ENCODE peak calls at places on chromosome 15, in four cellular contexts. K is HepG2, J is GM12878, G is K562. E is an unnamed sample. For H3K4me1, the result is how much of the 10 kb centered on the place peaks cover.

GRCh38 chr15:27017168-27017809 is 46.3 kb downstream of the GABRG3 start:
- DNase-seq in K (peak), G (peak), J (peak), E (peak)

GRCh38 chr15:69715205-69715604 is 262.6 kb downstream of the RPLP1 start:
- DNase-seq in J (no peak), K (no peak), G (no peak), E (no peak)

GRCh38 chr15:28079313-28079969 is 19.7 kb downstream of the OCA2 start:
- DNase-seq in G (no peak), K (no peak), J (no peak), E (no peak)

GRCh38 chr15:94387854-94388441 is 156.6 kb downstream of the MCTP2 start:
- DNase-seq in G (no peak), J (peak), K (no peak), E (no peak)

GRCh38 chr15:97993310-97993738 is 32.8 kb downstream of the ARRDC4 start:
- DNase-seq in J (no peak), K (no peak), G (peak), E (peak)

GRCh38 chr15:68277131-68277604 is 377 bp upstream of the FEM1B start:
- DNase-seq in J (no peak), K (no peak), G (no peak), E (no peak)

GRCh38 chr15:54082836-54083492 is 104.7 kb downstream of the UNC13C start:
- DNase-seq in J (no peak), G (peak), K (peak), E (peak)

GRCh38 chr15:31365655-31366127 is 39.1 kb downstream of the KLF13 start:
- DNase-seq in J (no peak), G (peak), K (no peak), E (no peak)

GRCh38 chr15:38193496-38193895 is 59.1 kb upstream of the SPRED1 start:
- DNase-seq in J (no peak), G (no peak), K (no peak), E (no peak)

GRCh38 chr15:29698030-29698701 is 124.1 kb downstream of the TJP1 start:
- DNase-seq in G (no peak), J (no peak), K (peak), E (peak)

GRCh38 chr15:60708684-60709083 is 229.7 kb upstream of the ICE2 start:
- DNase-seq in G (no peak), K (no peak), J (no peak), E (peak)

GRCh38 chr15:44028349-44028748 is 166.7 kb downstream of the FRMD5 start:
- DNase-seq in K (no peak), G (no peak), J (no peak), E (peak)

GRCh38 chr15:44956388-44956787 is at the start of gene TERB2:
- DNase-seq in J (no peak), K (no peak), G (peak), E (no peak)

GRCh38 chr15:26598704-26599103 is 174.2 kb downstream of the GABRB3 start:
- DNase-seq in G (no peak), J (no peak), K (no peak), E (no peak)

GRCh38 chr15:63597033-63597790 is at the start of gene FBXL22:
- DNase-seq in J (no peak), K (no peak), G (no peak), E (no peak)

GRCh38 chr15:22979699-22980188 is 424 bp downstream of the CYFIP1 start:
- DNase-seq in K (no peak), J (no peak), G (no peak), E (peak)

GRCh38 chr15:71945012-71945411 is 134.7 kb downstream of the NR2E3 start:
- DNase-seq in G (no peak), K (no peak), J (no peak), E (no peak)

GRCh38 chr15:77168211-77168610 is 97.3 kb upstream of the TSPAN3 start:
- DNase-seq in K (no peak), G (no peak), J (no peak), E (no peak)

GRCh38 chr15:73628976-73629854 is 4.0 kb downstream of the NPTN start:
- DNase-seq in G (no peak), K (peak), J (no peak), E (no peak)

GRCh38 chr15:25176991-25177954 is 222.5 kb downstream of the SNRPN start:
- DNase-seq in G (no peak), K (no peak), J (no peak), E (no peak)

GRCh38 chr15:45268135-45268534 is 16.1 kb downstream of the SLC28A2 start:
- DNase-seq in G (no peak), K (peak), J (no peak), E (no peak)

GRCh38 chr15:43423793-43424192 is 52.9 kb downstream of the TUBGCP4 start:
- DNase-seq in G (no peak), K (no peak), J (no peak), E (no peak)

GRCh38 chr15:76328962-76329361 is 7.6 kb upstream of the ISL2 start:
- DNase-seq in G (no peak), K (no peak), J (no peak), E (no peak)

GRCh38 chr15:71011503-71012155 is 103.6 kb upstream of the THSD4 start:
- DNase-seq in K (peak), J (no peak), G (peak), E (peak)

DNA sequence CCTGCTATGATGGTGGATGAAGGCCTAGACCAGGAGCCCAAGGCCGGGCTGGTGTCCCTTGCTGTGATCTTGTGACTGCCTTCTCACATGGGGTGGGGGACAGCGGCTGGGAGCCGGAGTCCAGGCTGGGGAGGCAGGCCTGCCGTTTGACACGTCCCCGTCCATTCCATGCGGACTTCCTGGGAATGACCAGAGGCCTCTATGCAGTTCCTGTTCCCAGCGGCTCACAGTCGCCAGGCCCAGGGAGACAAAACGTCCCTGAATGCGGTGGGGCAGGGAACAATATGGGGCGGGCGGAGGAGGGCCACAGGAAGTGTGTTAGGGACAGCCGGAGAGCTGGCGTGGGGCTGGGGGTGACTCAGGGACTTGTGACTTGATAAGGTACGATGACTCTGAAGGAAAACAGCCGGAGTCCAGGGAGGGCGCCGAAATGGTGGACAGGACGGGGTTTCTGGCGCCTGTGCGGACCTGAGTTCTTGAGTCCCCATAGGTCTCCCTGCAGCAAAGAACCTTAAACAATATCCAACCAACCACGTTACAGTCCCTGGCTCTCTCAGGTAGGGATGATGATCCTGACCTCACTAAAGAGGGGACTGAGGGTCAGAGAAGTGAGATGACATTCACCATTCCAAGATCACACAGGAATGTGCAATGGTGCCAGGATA is 40.5 kb upstream of the SMAD6 start:
- DNase-seq in G (peak), J (no peak), K (no peak), E (peak)
- TF ChIP-seq MYC in G (peak), J (no peak), K (no peak), E (no peak)

GRCh38 chr15:89808160-89808870 is 6.3 kb downstream of the ANPEP start:
- DNase-seq in J (no peak), K (no peak), G (no peak), E (no peak)

GRCh38 chr15:89809787-89810148 is 4.9 kb downstream of the ANPEP start:
- DNase-seq in J (no peak), K (no peak), G (no peak), E (no peak)

GRCh38 chr15:89810837-89811236 is 3.8 kb downstream of the ANPEP start:
- DNase-seq in J (no peak), G (no peak), K (no peak), E (no peak)

GRCh38 chr15:89807689-89808088 is 7.0 kb downstream of the ANPEP start:
- DNase-seq in K (no peak), J (no peak), G (no peak), E (no peak)

GRCh38 chr15:89809093-89809786 is 5.4 kb downstream of the ANPEP start:
- DNase-seq in G (no peak), K (peak), J (no peak), E (peak)
- H2AFZ ChIP-seq in G (no peak), K (no peak), J (no peak), E (no peak)

GRCh38 chr15:39195988-39196486 is 384.8 kb upstream of the THBS1 start:
- DNase-seq in G (no peak), J (no peak), K (no peak), E (peak)
- H3K4me1 ChIP-seq in G (under half), J (under half), K (under half), E (under half)

DNA sequence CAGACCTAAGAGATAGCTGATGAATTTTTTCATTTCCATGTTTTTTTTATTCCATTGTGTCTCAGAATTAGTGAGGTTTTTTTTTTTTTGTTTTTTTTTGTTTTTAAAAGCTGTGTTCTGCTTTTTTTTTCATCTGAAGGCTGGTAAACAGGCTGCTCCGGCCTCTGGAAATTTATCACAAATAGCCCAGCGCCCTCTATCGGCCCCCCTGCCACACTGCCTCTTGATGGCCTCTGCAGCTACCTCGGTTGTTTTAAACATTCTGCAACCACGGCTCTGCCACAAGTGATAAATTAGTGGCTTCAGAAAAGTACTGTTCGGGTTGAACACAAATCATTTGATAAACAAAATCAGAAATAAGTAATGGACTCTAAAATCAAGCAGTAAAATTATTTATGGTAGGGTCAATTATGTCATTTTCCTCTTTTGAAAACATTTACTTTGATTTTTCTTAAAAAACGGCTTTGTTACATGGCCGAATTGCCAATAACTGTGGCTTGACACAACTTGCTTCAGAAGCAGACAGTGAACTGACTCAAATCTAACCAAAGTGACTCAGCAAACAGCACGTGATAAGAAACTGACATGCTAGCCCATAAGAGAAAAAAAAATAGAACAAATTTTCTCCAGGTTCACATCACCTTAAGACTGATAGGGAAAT is 87.8 kb downstream of the RSL24D1 start:
- DNase-seq in G (peak), J (peak), K (peak), E (peak)
- TF ChIP-seq MYC in G (no peak), J (no peak), K (no peak), E (no peak)

GRCh38 chr15:62163397-62163796 is 1.7 kb downstream of the C2CD4B start:
- DNase-seq in G (no peak), K (no peak), J (no peak), E (peak)

GRCh38 chr15:62163847-62164499 is 1.1 kb downstream of the C2CD4B start:
- DNase-seq in J (no peak), G (no peak), K (no peak), E (peak)

GRCh38 chr15:62165793-62166380 is 802 bp upstream of the C2CD4B start:
- DNase-seq in K (no peak), G (no peak), J (no peak), E (peak)

GRCh38 chr15:62164500-62165028 is 521 bp downstream of the C2CD4B start:
- DNase-seq in J (no peak), K (no peak), G (no peak), E (no peak)

GRCh38 chr15:62165029-62165792 is at the start of gene C2CD4B:
- DNase-seq in K (no peak), G (no peak), J (no peak), E (peak)
- H2AFZ ChIP-seq in K (no peak), G (peak), J (no peak), E (peak)

GRCh38 chr15:56965614-56966013 is 47.2 kb downstream of the TCF12 start:
- DNase-seq in J (no peak), K (no peak), G (no peak), E (no peak)

GRCh38 chr15:56968821-56969220 is 50.4 kb downstream of the TCF12 start:
- DNase-seq in J (no peak), K (peak), G (no peak), E (no peak)

GRCh38 chr15:56969265-56969895 is 50.9 kb downstream of the TCF12 start:
- DNase-seq in G (no peak), K (no peak), J (no peak), E (no peak)

GRCh38 chr15:56967336-56967735 is 48.9 kb downstream of the TCF12 start:
- DNase-seq in J (no peak), G (no peak), K (no peak), E (no peak)

GRCh38 chr15:56968256-56968655 is 49.8 kb downstream of the TCF12 start:
- DNase-seq in G (no peak), J (no peak), K (no peak), E (no peak)
- H3K4me1 ChIP-seq in G (under half), J (under half), K (half or more), E (under half)

GRCh38 chr15:58043192-58043903 is 22.2 kb downstream of the ALDH1A2 start:
- DNase-seq in K (peak), G (peak), J (no peak), E (peak)
- TF ChIP-seq MYC in K (no peak), G (no peak), J (no peak), E (no peak)

GRCh38 chr15:51842265-51842664 is 12.8 kb downstream of the TMOD3 start:
- DNase-seq in J (no peak), G (no peak), K (no peak), E (no peak)

GRCh38 chr15:51833782-51834181 is 4.3 kb downstream of the TMOD3 start:
- DNase-seq in J (no peak), K (no peak), G (no peak), E (no peak)

GRCh38 chr15:51841401-51842040 is 12.1 kb downstream of the TMOD3 start:
- DNase-seq in G (no peak), K (no peak), J (no peak), E (peak)

GRCh38 chr15:51842852-51843737 is 13.6 kb downstream of the TMOD3 start:
- DNase-seq in J (no peak), G (no peak), K (peak), E (peak)

GRCh38 chr15:51837784-51838183 is 8.3 kb downstream of the TMOD3 start:
- DNase-seq in K (no peak), G (no peak), J (peak), E (peak)
- H2AFZ ChIP-seq in K (no peak), G (no peak), J (peak), E (peak)

DNA sequence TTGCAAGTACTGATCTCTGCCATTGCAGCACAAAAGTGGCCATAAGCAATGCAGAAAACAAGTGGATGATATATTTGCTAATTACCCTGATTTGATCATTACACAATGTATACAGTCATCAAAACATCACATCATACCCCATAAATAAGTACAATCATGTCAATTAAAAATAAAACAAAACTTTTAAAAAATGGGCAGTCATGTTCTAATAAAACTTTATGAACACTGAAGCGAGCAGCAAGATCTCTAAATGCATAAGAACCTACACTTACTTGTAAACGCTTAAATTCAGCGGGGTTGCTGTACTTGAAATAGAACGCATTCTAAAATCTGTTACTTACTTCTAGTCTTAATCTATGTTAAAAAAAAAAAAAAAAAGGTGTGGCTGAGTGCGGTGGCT is 73.4 kb downstream of the AQR start:
- DNase-seq in J (no peak), G (no peak), K (no peak), E (no peak)
- H3K4me1 ChIP-seq in J (under half), G (under half), K (under half), E (under half)

GRCh38 chr15:66369773-66370651 is 13.5 kb upstream of the TIPIN start:
- DNase-seq in K (no peak), G (peak), J (peak), E (peak)
- TF ChIP-seq MYC in K (no peak), G (peak), J (no peak), E (no peak)